ENCODE peak calls at places on chromosomes 3 and 15, in six cellular contexts. Q, R, B, G, K and M are unnamed samples.

GRCh38 chr3:170007031-170007663 is 30.6 kb upstream of the GPR160 start:
- DNase-seq in R (no peak), Q (no peak), K (peak; percentile 49), B (no peak), G (no peak), M (no peak)

GRCh38 chr15:92714071-92714456 is 58.5 kb upstream of the FAM174B start:
- DNase-seq in G (no peak), Q (no peak), B (no peak), R (no peak), K (peak; percentile 20), M (no peak)

GRCh38 chr15:76480267-76480666 is 143.7 kb downstream of the ISL2 start:
- DNase-seq in G (no peak), R (no peak), K (no peak), Q (no peak), B (no peak), M (no peak)

GRCh38 chr3:124707667-124708066 is 22.6 kb upstream of the UMPS start:
- DNase-seq in B (no peak), G (no peak), K (peak; percentile 87), Q (no peak), R (no peak), M (no peak)

GRCh38 chr15:76340802-76341365 is 4.3 kb downstream of the ISL2 start:
- DNase-seq in B (peak; percentile 49), R (no peak), K (no peak), Q (no peak), G (no peak), M (peak; percentile 64)

GRCh38 chr15:46088486-46089437 is 453.9 kb downstream of the SQOR start:
- DNase-seq in Q (no peak), K (no peak), B (no peak), R (no peak), G (no peak), M (no peak)

GRCh38 chr3:111669926-111670630 is 74.9 kb upstream of the ZBED2 start:
- DNase-seq in G (no peak), R (no peak), Q (no peak), K (peak; percentile 68), B (no peak), M (no peak)

GRCh38 chr3:53829605-53830004 is 16.6 kb downstream of the CHDH start:
- DNase-seq in K (no peak), G (no peak), B (no peak), Q (no peak), R (no peak), M (no peak)

GRCh38 chr15:52803543-52804306 is 13.6 kb upstream of the ONECUT1 start:
- DNase-seq in K (no peak), B (no peak), R (no peak), G (no peak), Q (no peak), M (no peak)

GRCh38 chr15:68341851-68342336 is 64.3 kb downstream of the FEM1B start:
- DNase-seq in G (no peak), R (no peak), K (no peak), B (no peak), Q (no peak), M (no peak)

GRCh38 chr3:108345492-108346205 is 49.3 kb downstream of the HHLA2 start:
- DNase-seq in K (no peak), R (no peak), B (peak; percentile 86), G (no peak), Q (no peak), M (no peak)

GRCh38 chr3:13287833-13288232 is 132.3 kb downstream of the NUP210 start:
- DNase-seq in B (no peak), Q (no peak), K (no peak), G (no peak), R (no peak), M (no peak)

GRCh38 chr15:96340611-96341464 is 10.3 kb downstream of the NR2F2 start:
- DNase-seq in Q (no peak), R (no peak), K (peak; percentile 45), G (peak; percentile 76), B (no peak), M (peak; percentile 82)

GRCh38 chr15:96342611-96343528 is 12.4 kb downstream of the NR2F2 start:
- DNase-seq in K (peak; percentile 22), G (no peak), Q (no peak), R (no peak), B (no peak), M (peak; percentile 80)

GRCh38 chr15:96343529-96344072 is 13.1 kb downstream of the NR2F2 start:
- DNase-seq in K (no peak), R (no peak), G (no peak), Q (no peak), B (no peak), M (peak; percentile 79)

GRCh38 chr15:96341465-96342142 is 11.1 kb downstream of the NR2F2 start:
- DNase-seq in K (peak; percentile 6), B (no peak), G (peak; percentile 68), Q (no peak), R (no peak), M (peak; percentile 77)

GRCh38 chr15:96342143-96342466 is 11.6 kb downstream of the NR2F2 start:
- DNase-seq in G (no peak), R (no peak), K (no peak), B (no peak), Q (no peak), M (no peak)
- H3K27me3 ChIP-seq in G (no peaks in the 10 kb centered on the region), R (peaks cover 5% of the 10 kb centered on the region), K (no peaks in the 10 kb centered on the region), B (no peaks in the 10 kb centered on the region), Q (peaks cover 21% of the 10 kb centered on the region), M (no peaks in the 10 kb centered on the region)

DNA sequence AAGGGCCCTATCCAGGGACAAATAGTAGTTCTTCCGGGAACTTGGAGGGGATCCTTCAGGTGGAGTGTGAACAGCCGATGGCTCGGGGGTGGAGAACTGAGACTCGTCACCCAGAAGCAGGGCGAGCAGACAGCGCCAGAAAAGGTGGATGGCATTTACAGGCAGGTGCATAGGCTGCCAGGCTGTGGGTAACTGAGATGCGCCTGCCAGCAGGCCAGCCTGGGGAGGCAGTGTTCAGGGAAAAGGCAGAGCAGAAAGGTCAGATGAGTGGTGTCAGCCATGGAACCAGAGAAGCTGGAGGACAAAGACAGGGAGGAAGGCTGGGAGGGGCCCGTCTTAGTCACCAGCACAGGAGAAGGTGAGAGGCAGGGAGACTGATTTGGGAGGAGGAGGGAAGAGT is 53.0 kb upstream of the SEC22A start:
- DNase-seq in Q (no peak), K (no peak), R (no peak), B (no peak), G (no peak), M (no peak)
- H3K36me3 ChIP-seq in Q (peaks cover 62% of the 10 kb centered on the region), K (peaks cover 65% of the 10 kb centered on the region), R (peaks cover 52% of the 10 kb centered on the region), B (peaks cover 18% of the 10 kb centered on the region), G (no peaks in the 10 kb centered on the region), M (peaks cover 33% of the 10 kb centered on the region)

GRCh38 chr3:59326246-59327024 is 276.6 kb upstream of the CFAP20DC start:
- DNase-seq in R (no peak), G (no peak), B (no peak), K (no peak), Q (no peak), M (no peak)
- TF ChIP-seq CTCF in R (no peak), G (no peak), B (peak; percentile 6), K (peak; percentile 57), Q (no peak), M (no peak)

DNA sequence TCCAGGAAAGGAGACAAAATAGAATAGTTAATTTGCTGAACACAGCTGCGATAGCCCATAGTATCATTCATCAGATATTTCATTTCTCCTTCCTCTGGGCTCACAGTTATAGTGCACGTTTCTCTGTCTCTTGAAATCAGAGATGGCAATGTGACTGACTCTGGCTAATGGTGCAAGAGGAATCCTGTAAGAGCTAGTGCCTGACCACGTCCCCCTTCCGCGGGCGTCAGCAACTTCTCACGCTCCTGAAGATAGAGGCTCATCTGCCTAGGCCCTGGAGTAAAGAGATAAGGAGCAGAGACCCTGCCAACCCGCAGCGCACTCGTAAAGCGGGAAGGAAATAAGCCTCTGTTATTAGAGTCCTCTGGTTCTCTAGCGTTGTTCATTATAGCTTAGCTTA is 391.8 kb downstream of the VPS13C start:
- DNase-seq in B (no peak), R (no peak), G (no peak), Q (no peak), K (no peak), M (no peak)
- H3K27me3 ChIP-seq in B (no peaks in the 10 kb centered on the region), R (no peaks in the 10 kb centered on the region), G (no peaks in the 10 kb centered on the region), Q (peaks cover 3% of the 10 kb centered on the region), K (no peaks in the 10 kb centered on the region), M (no peaks in the 10 kb centered on the region)

DNA sequence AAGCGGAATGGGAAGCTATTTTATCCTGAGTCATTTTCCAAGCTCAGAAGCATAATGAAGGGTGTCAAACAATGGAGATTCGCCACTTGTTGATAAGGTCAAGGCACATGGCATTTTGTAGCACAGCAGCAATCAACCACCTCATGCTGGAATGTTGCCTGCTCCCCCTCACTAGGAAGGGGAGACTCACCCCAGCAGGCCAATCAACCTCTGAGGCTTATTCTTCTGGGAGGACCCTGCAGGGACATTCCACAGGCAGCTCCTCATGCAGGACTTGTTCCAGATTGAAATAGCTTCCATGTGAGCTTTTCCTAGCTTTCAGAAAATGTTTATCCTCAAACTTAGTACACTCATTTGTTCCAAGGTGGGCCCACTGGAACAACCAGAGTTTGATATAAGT is 77.6 kb downstream of the SSR3 start:
- DNase-seq in K (no peak), G (no peak), B (no peak), R (no peak), Q (no peak), M (no peak)
- H3K36me3 ChIP-seq in K (no peaks in the 10 kb centered on the region), G (no peaks in the 10 kb centered on the region), B (no peaks in the 10 kb centered on the region), R (no peaks in the 10 kb centered on the region), Q (no peaks in the 10 kb centered on the region), M (no peaks in the 10 kb centered on the region)

GRCh38 chr15:80512729-80513670 is 108.8 kb downstream of the ARNT2 start:
- DNase-seq in B (no peak), K (no peak), R (no peak), Q (no peak), G (no peak), M (no peak)
- TF ChIP-seq CTCF in B (peak; percentile 14), K (peak; percentile 44), R (no peak), Q (no peak), G (no peak), M (no peak)

DNA sequence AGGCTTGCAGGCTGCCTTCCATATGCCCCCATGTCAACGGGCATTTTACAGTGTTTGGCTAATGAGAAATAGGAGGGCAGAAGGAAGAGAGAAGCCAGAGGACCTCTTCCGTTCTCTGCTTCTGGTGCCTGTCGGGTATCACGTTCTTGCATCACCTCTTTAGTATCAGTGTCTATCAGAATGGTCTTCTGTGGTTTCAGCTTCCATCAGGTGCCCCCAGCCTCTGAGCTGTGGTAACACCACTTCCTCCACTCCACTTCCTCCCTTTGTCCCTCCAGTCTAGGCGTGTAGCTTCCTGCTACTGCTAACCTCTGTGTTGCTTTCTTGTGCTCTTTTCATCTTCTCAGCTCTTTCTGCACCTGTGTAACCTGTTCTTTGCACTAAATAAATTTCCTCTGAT is 27.6 kb upstream of the FOXB1 start:
- DNase-seq in G (no peak), R (no peak), K (no peak), Q (no peak), B (no peak), M (no peak)
- H3K27me3 ChIP-seq in G (peaks cover 6% of the 10 kb centered on the region), R (peaks cover 3% of the 10 kb centered on the region), K (no peaks in the 10 kb centered on the region), Q (peaks cover 25% of the 10 kb centered on the region), B (no peaks in the 10 kb centered on the region), M (no peaks in the 10 kb centered on the region)

GRCh38 chr3:147989344-147989743 is 580.2 kb downstream of the ZIC1 start:
- DNase-seq in R (no peak), G (no peak), B (no peak), K (no peak), Q (no peak), M (no peak)
- H3K36me3 ChIP-seq in R (no peaks in the 10 kb centered on the region), G (no peaks in the 10 kb centered on the region), B (no peaks in the 10 kb centered on the region), K (no peaks in the 10 kb centered on the region), Q (no peaks in the 10 kb centered on the region), M (no peaks in the 10 kb centered on the region)

GRCh38 chr3:30518201-30518864 is 88.1 kb upstream of the TGFBR2 start:
- DNase-seq in G (peak; percentile 88), B (peak; percentile 60), K (no peak), R (peak; percentile 61), Q (no peak), M (no peak)
- TF ChIP-seq CTCF in G (no peak), B (peak; percentile 44), K (peak; percentile 8), R (peak; percentile 31), Q (no peak), M (no peak)